ENCODE peak calls at places on chromosome 17, in four cellular contexts. X is stimulated activated CD4-positive, alpha-beta T cell treated with anti-CD3 and anti-CD28 coated beads, Interleukin-15, amount 100 ng/mL, for 24 hours; G is heart left ventricle; N is caudate nucleus. S is an unnamed sample.

GRCh38 chr17:59108400-59109102 is 1.9 kb upstream of the TRIM37 start:
- DNase-seq in G (no peak), N (no peak), X (no peak), S (no peak)

GRCh38 chr17:76529643-76530488 is 7.6 kb downstream of the CYGB start:
- DNase-seq in G (peak; percentile 92), N (no peak), X (no peak), S (no peak)

GRCh38 chr17:48597775-48598631 is 4.4 kb upstream of the HOXB5 start:
- DNase-seq in N (no peak), G (no peak), X (peak; percentile 53), S (no peak)

GRCh38 chr17:39095309-39095686 is 56.1 kb downstream of the PLXDC1 start:
- DNase-seq in X (no peak), G (no peak), N (no peak), S (no peak)

GRCh38 chr17:67477687-67478086 is 100.6 kb downstream of the PITPNC1 start:
- DNase-seq in G (no peak), X (peak; percentile 75), N (no peak), S (no peak)

GRCh38 chr17:41548844-41549595 is 20.9 kb upstream of the KRT19 start:
- DNase-seq in N (peak; percentile 40), G (peak; percentile 76), X (peak; percentile 90), S (peak; percentile 75)

GRCh38 chr17:3639981-3640596 is 3.5 kb downstream of the CTNS start:
- DNase-seq in G (no peak), N (no peak), X (peak; percentile 66), S (no peak)

GRCh38 chr17:15263206-15263579 is 1.9 kb downstream of the PMP22 start:
- DNase-seq in G (peak; percentile 90), N (peak; percentile 79), X (no peak), S (peak; percentile 55)

GRCh38 chr17:66548659-66549311 is 246.4 kb downstream of the PRKCA start:
- DNase-seq in N (no peak), G (no peak), X (no peak), S (no peak)

GRCh38 chr17:50219345-50219744 is 17.9 kb upstream of the COL1A1 start:
- DNase-seq in G (no peak), N (no peak), X (no peak), S (no peak)

GRCh38 chr17:66807182-66807581 is 27.7 kb upstream of the CACNG5 start:
- DNase-seq in X (no peak), N (no peak), G (no peak), S (no peak)

GRCh38 chr17:31564883-31565297 is 173.4 kb downstream of the RAB11FIP4 start:
- DNase-seq in G (peak; percentile 28), N (no peak), X (no peak), S (no peak)

GRCh38 chr17:61770043-61770442 is 93.3 kb downstream of the BRIP1 start:
- DNase-seq in N (no peak), G (no peak), X (no peak), S (no peak)

GRCh38 chr17:79179334-79179733 is 104.7 kb downstream of the ENGASE start:
- DNase-seq in G (no peak), X (no peak), N (no peak), S (no peak)

GRCh38 chr17:82317394-82318168 is at the start of gene CD7:
- DNase-seq in X (peak; percentile 87), G (no peak), N (no peak), S (no peak)

GRCh38 chr17:19386276-19386863 is 620 bp downstream of the MFAP4 start:
- DNase-seq in N (no peak), X (no peak), G (no peak), S (no peak)

GRCh38 chr17:1111599-1112443 is 68.0 kb downstream of the ABR start:
- DNase-seq in N (no peak), X (no peak), G (no peak), S (no peak)

GRCh38 chr17:64780096-64781012 is 118.2 kb upstream of the SMURF2 start:
- DNase-seq in N (no peak), X (peak; percentile 86), G (peak; percentile 52), S (peak; percentile 55)

GRCh38 chr17:57810740-57811632 is 38.9 kb downstream of the MRPS23 start:
- DNase-seq in G (peak; percentile 75), X (no peak), N (no peak), S (peak; percentile 46)

GRCh38 chr17:46115687-46116086 is 77.5 kb downstream of the KANSL1 start:
- DNase-seq in X (no peak), G (no peak), N (no peak), S (no peak)

GRCh38 chr17:82297804-82298537 is 19.4 kb downstream of the CD7 start:
- DNase-seq in G (peak; percentile 89), X (peak; percentile 95), N (no peak), S (peak; percentile 70)

GRCh38 chr17:78299052-78299451 is 60.8 kb downstream of the SOCS3 start:
- DNase-seq in X (no peak), G (no peak), N (no peak), S (no peak)

GRCh38 chr17:81556175-81556691 is 4.1 kb upstream of the FAAP100 start:
- DNase-seq in G (no peak), X (no peak), N (no peak), S (no peak)

S was measured in frontal cortex.